ENCODE peak calls at places on chromosomes 5 and 9, in ten cellular contexts. One of them, this sample, is unnamed. For H3K27me3 and H3K36me3, the result is how much of the 10 kb centered on the place peaks cover.

GRCh38 chr5:39370555-39371366 is 6.5 kb upstream of the C9 start:
- DNase-seq in CD8-positive, alpha-beta memory T cell: no peak
- DNase-seq in small intestine: peak
- DNase-seq in naive thymus-derived CD4-positive, alpha-beta T cell: no peak
- DNase-seq in psoas muscle: no peak
- DNase-seq in CD8-positive, alpha-beta T cell: no peak
- DNase-seq in fibroblast of lung: no peak
- DNase-seq in CD4-positive, CD25-positive, alpha-beta regulatory T cell: no peak
- DNase-seq in brain microvascular endothelial cell: no peak
- DNase-seq in iPS DF 6.9: no peak
- DNase-seq in this sample: no peak

GRCh38 chr9:111298831-111299603 is 31.0 kb downstream of the OR2K2 start:
- DNase-seq in fibroblast of lung: peak
- DNase-seq in iPS DF 6.9: peak
- DNase-seq in CD8-positive, alpha-beta T cell: no peak
- DNase-seq in CD4-positive, CD25-positive, alpha-beta regulatory T cell: no peak
- DNase-seq in small intestine: peak
- DNase-seq in psoas muscle: peak
- DNase-seq in brain microvascular endothelial cell: peak
- DNase-seq in CD8-positive, alpha-beta memory T cell: no peak
- DNase-seq in naive thymus-derived CD4-positive, alpha-beta T cell: no peak
- DNase-seq in this sample: peak

GRCh38 chr9:133712221-133713100 is 25.7 kb downstream of the SARDH start:
- DNase-seq in CD8-positive, alpha-beta memory T cell: peak
- DNase-seq in iPS DF 6.9: no peak
- DNase-seq in CD4-positive, CD25-positive, alpha-beta regulatory T cell: no peak
- DNase-seq in naive thymus-derived CD4-positive, alpha-beta T cell: no peak
- DNase-seq in psoas muscle: no peak
- DNase-seq in fibroblast of lung: no peak
- DNase-seq in CD8-positive, alpha-beta T cell: no peak
- DNase-seq in brain microvascular endothelial cell: no peak
- DNase-seq in small intestine: no peak
- DNase-seq in this sample: no peak

GRCh38 chr9:36967997-36968396 is 66.1 kb downstream of the PAX5 start:
- DNase-seq in naive thymus-derived CD4-positive, alpha-beta T cell: no peak
- DNase-seq in CD8-positive, alpha-beta T cell: no peak
- DNase-seq in psoas muscle: no peak
- DNase-seq in iPS DF 6.9: no peak
- DNase-seq in small intestine: no peak
- DNase-seq in fibroblast of lung: no peak
- DNase-seq in CD4-positive, CD25-positive, alpha-beta regulatory T cell: no peak
- DNase-seq in CD8-positive, alpha-beta memory T cell: no peak
- DNase-seq in brain microvascular endothelial cell: no peak
- DNase-seq in this sample: no peak

GRCh38 chr9:136806631-136807201 is 1.0 kb upstream of the RABL6 start:
- DNase-seq in brain microvascular endothelial cell: no peak
- DNase-seq in naive thymus-derived CD4-positive, alpha-beta T cell: no peak
- DNase-seq in iPS DF 6.9: no peak
- DNase-seq in small intestine: no peak
- DNase-seq in psoas muscle: no peak
- DNase-seq in CD8-positive, alpha-beta T cell: no peak
- DNase-seq in fibroblast of lung: no peak
- DNase-seq in CD4-positive, CD25-positive, alpha-beta regulatory T cell: no peak
- DNase-seq in CD8-positive, alpha-beta memory T cell: no peak
- DNase-seq in this sample: no peak

GRCh38 chr5:154494036-154494435 is 16.0 kb upstream of the HAND1 start:
- DNase-seq in brain microvascular endothelial cell: no peak
- DNase-seq in fibroblast of lung: no peak
- DNase-seq in small intestine: no peak
- DNase-seq in naive thymus-derived CD4-positive, alpha-beta T cell: no peak
- DNase-seq in CD8-positive, alpha-beta T cell: no peak
- DNase-seq in iPS DF 6.9: no peak
- DNase-seq in CD4-positive, CD25-positive, alpha-beta regulatory T cell: no peak
- DNase-seq in CD8-positive, alpha-beta memory T cell: no peak
- DNase-seq in psoas muscle: no peak
- DNase-seq in this sample: no peak

GRCh38 chr5:170941788-170942187 is 80.0 kb downstream of the RANBP17 start:
- DNase-seq in iPS DF 6.9: no peak
- DNase-seq in CD4-positive, CD25-positive, alpha-beta regulatory T cell: no peak
- DNase-seq in naive thymus-derived CD4-positive, alpha-beta T cell: no peak
- DNase-seq in fibroblast of lung: no peak
- DNase-seq in psoas muscle: no peak
- DNase-seq in brain microvascular endothelial cell: no peak
- DNase-seq in CD8-positive, alpha-beta T cell: no peak
- DNase-seq in CD8-positive, alpha-beta memory T cell: no peak
- DNase-seq in small intestine: no peak
- DNase-seq in this sample: no peak

GRCh38 chr9:113492343-113493079 is 29.0 kb downstream of the RGS3 start:
- DNase-seq in iPS DF 6.9: no peak
- DNase-seq in fibroblast of lung: peak
- DNase-seq in CD8-positive, alpha-beta T cell: no peak
- DNase-seq in small intestine: no peak
- DNase-seq in naive thymus-derived CD4-positive, alpha-beta T cell: no peak
- DNase-seq in CD8-positive, alpha-beta memory T cell: no peak
- DNase-seq in brain microvascular endothelial cell: no peak
- DNase-seq in CD4-positive, CD25-positive, alpha-beta regulatory T cell: no peak
- DNase-seq in psoas muscle: peak
- DNase-seq in this sample: no peak

GRCh38 chr5:25028994-25029393 is 384.2 kb upstream of the CDH10 start:
- DNase-seq in small intestine: no peak
- DNase-seq in iPS DF 6.9: no peak
- DNase-seq in CD8-positive, alpha-beta T cell: no peak
- DNase-seq in CD4-positive, CD25-positive, alpha-beta regulatory T cell: no peak
- DNase-seq in CD8-positive, alpha-beta memory T cell: no peak
- DNase-seq in fibroblast of lung: peak
- DNase-seq in brain microvascular endothelial cell: no peak
- DNase-seq in naive thymus-derived CD4-positive, alpha-beta T cell: no peak
- DNase-seq in psoas muscle: no peak
- DNase-seq in this sample: no peak

GRCh38 chr9:35651964-35652828 is 1.5 kb upstream of the SIT1 start:
- DNase-seq in small intestine: no peak
- DNase-seq in naive thymus-derived CD4-positive, alpha-beta T cell: no peak
- DNase-seq in fibroblast of lung: no peak
- DNase-seq in iPS DF 6.9: no peak
- DNase-seq in CD8-positive, alpha-beta T cell: no peak
- DNase-seq in CD8-positive, alpha-beta memory T cell: no peak
- DNase-seq in CD4-positive, CD25-positive, alpha-beta regulatory T cell: no peak
- DNase-seq in psoas muscle: no peak
- DNase-seq in brain microvascular endothelial cell: no peak
- DNase-seq in this sample: no peak

GRCh38 chr5:134053840-134054338 is 49.1 kb upstream of the VDAC1 start:
- DNase-seq in naive thymus-derived CD4-positive, alpha-beta T cell: peak
- DNase-seq in brain microvascular endothelial cell: no peak
- DNase-seq in psoas muscle: no peak
- DNase-seq in fibroblast of lung: peak
- DNase-seq in CD8-positive, alpha-beta memory T cell: no peak
- DNase-seq in small intestine: peak
- DNase-seq in CD4-positive, CD25-positive, alpha-beta regulatory T cell: no peak
- DNase-seq in CD8-positive, alpha-beta T cell: no peak
- DNase-seq in iPS DF 6.9: no peak
- DNase-seq in this sample: no peak

GRCh38 chr9:23382418-23382817 is 443.6 kb downstream of the ELAVL2 start:
- DNase-seq in small intestine: no peak
- DNase-seq in fibroblast of lung: no peak
- DNase-seq in psoas muscle: no peak
- DNase-seq in CD8-positive, alpha-beta T cell: no peak
- DNase-seq in CD8-positive, alpha-beta memory T cell: no peak
- DNase-seq in iPS DF 6.9: no peak
- DNase-seq in CD4-positive, CD25-positive, alpha-beta regulatory T cell: no peak
- DNase-seq in naive thymus-derived CD4-positive, alpha-beta T cell: no peak
- DNase-seq in brain microvascular endothelial cell: no peak
- DNase-seq in this sample: no peak

GRCh38 chr5:170132642-170133448 is 27.1 kb downstream of the FOXI1 start:
- DNase-seq in psoas muscle: no peak
- DNase-seq in brain microvascular endothelial cell: peak
- DNase-seq in CD8-positive, alpha-beta T cell: no peak
- DNase-seq in small intestine: no peak
- DNase-seq in fibroblast of lung: peak
- DNase-seq in iPS DF 6.9: no peak
- DNase-seq in CD4-positive, CD25-positive, alpha-beta regulatory T cell: no peak
- DNase-seq in CD8-positive, alpha-beta memory T cell: no peak
- DNase-seq in naive thymus-derived CD4-positive, alpha-beta T cell: no peak
- DNase-seq in this sample: no peak

GRCh38 chr5:67283275-67283987 is 86.8 kb upstream of the CD180 start:
- DNase-seq in CD8-positive, alpha-beta memory T cell: no peak
- DNase-seq in naive thymus-derived CD4-positive, alpha-beta T cell: no peak
- DNase-seq in psoas muscle: no peak
- DNase-seq in brain microvascular endothelial cell: no peak
- DNase-seq in fibroblast of lung: no peak
- DNase-seq in CD4-positive, CD25-positive, alpha-beta regulatory T cell: no peak
- DNase-seq in CD8-positive, alpha-beta T cell: no peak
- DNase-seq in iPS DF 6.9: no peak
- DNase-seq in small intestine: peak
- DNase-seq in this sample: no peak

GRCh38 chr9:76453785-76454184 is 5.2 kb upstream of the GCNT1 start:
- DNase-seq in brain microvascular endothelial cell: peak
- DNase-seq in naive thymus-derived CD4-positive, alpha-beta T cell: no peak
- DNase-seq in fibroblast of lung: peak
- DNase-seq in psoas muscle: no peak
- DNase-seq in CD4-positive, CD25-positive, alpha-beta regulatory T cell: no peak
- DNase-seq in small intestine: no peak
- DNase-seq in CD8-positive, alpha-beta T cell: no peak
- DNase-seq in iPS DF 6.9: no peak
- DNase-seq in CD8-positive, alpha-beta memory T cell: no peak
- DNase-seq in this sample: no peak
- H3K4me3 ChIP-seq in brain microvascular endothelial cell: no peak
- H3K4me3 ChIP-seq in naive thymus-derived CD4-positive, alpha-beta T cell: no peak
- H3K4me3 ChIP-seq in fibroblast of lung: no peak
- H3K4me3 ChIP-seq in psoas muscle: no peak
- H3K4me3 ChIP-seq in CD4-positive, CD25-positive, alpha-beta regulatory T cell: no peak
- H3K4me3 ChIP-seq in small intestine: no peak
- H3K4me3 ChIP-seq in CD8-positive, alpha-beta T cell: no peak
- H3K4me3 ChIP-seq in iPS DF 6.9: no peak
- H3K4me3 ChIP-seq in CD8-positive, alpha-beta memory T cell: no peak
- H3K4me3 ChIP-seq in this sample: no peak

GRCh38 chr9:93945400-93946337 is 9.5 kb downstream of the BARX1 start:
- DNase-seq in naive thymus-derived CD4-positive, alpha-beta T cell: no peak
- DNase-seq in fibroblast of lung: no peak
- DNase-seq in small intestine: peak
- DNase-seq in iPS DF 6.9: no peak
- DNase-seq in psoas muscle: no peak
- DNase-seq in CD8-positive, alpha-beta T cell: no peak
- DNase-seq in CD8-positive, alpha-beta memory T cell: no peak
- DNase-seq in CD4-positive, CD25-positive, alpha-beta regulatory T cell: no peak
- DNase-seq in brain microvascular endothelial cell: no peak
- DNase-seq in this sample: no peak
- H3K27me3 ChIP-seq in naive thymus-derived CD4-positive, alpha-beta T cell: under half
- H3K27me3 ChIP-seq in fibroblast of lung: half or more
- H3K27me3 ChIP-seq in small intestine: under half
- H3K27me3 ChIP-seq in iPS DF 6.9: half or more
- H3K27me3 ChIP-seq in psoas muscle: half or more
- H3K27me3 ChIP-seq in CD8-positive, alpha-beta T cell: under half
- H3K27me3 ChIP-seq in CD8-positive, alpha-beta memory T cell: under half
- H3K27me3 ChIP-seq in CD4-positive, CD25-positive, alpha-beta regulatory T cell: under half
- H3K27me3 ChIP-seq in brain microvascular endothelial cell: half or more
- H3K27me3 ChIP-seq in this sample: under half

GRCh38 chr5:160604484-160604883 is 182.8 kb downstream of the PTTG1 start:
- DNase-seq in small intestine: no peak
- DNase-seq in CD4-positive, CD25-positive, alpha-beta regulatory T cell: no peak
- DNase-seq in naive thymus-derived CD4-positive, alpha-beta T cell: no peak
- DNase-seq in CD8-positive, alpha-beta T cell: no peak
- DNase-seq in fibroblast of lung: no peak
- DNase-seq in iPS DF 6.9: no peak
- DNase-seq in CD8-positive, alpha-beta memory T cell: no peak
- DNase-seq in brain microvascular endothelial cell: no peak
- DNase-seq in psoas muscle: no peak
- DNase-seq in this sample: no peak

GRCh38 chr5:160605266-160605665 is 183.6 kb downstream of the PTTG1 start:
- DNase-seq in fibroblast of lung: no peak
- DNase-seq in CD8-positive, alpha-beta memory T cell: no peak
- DNase-seq in small intestine: no peak
- DNase-seq in CD8-positive, alpha-beta T cell: no peak
- DNase-seq in CD4-positive, CD25-positive, alpha-beta regulatory T cell: no peak
- DNase-seq in brain microvascular endothelial cell: no peak
- DNase-seq in psoas muscle: no peak
- DNase-seq in naive thymus-derived CD4-positive, alpha-beta T cell: no peak
- DNase-seq in iPS DF 6.9: no peak
- DNase-seq in this sample: no peak

GRCh38 chr5:160601045-160601444 is 179.4 kb downstream of the PTTG1 start:
- DNase-seq in CD4-positive, CD25-positive, alpha-beta regulatory T cell: no peak
- DNase-seq in CD8-positive, alpha-beta T cell: no peak
- DNase-seq in CD8-positive, alpha-beta memory T cell: no peak
- DNase-seq in fibroblast of lung: no peak
- DNase-seq in iPS DF 6.9: no peak
- DNase-seq in psoas muscle: no peak
- DNase-seq in naive thymus-derived CD4-positive, alpha-beta T cell: no peak
- DNase-seq in brain microvascular endothelial cell: no peak
- DNase-seq in small intestine: peak
- DNase-seq in this sample: no peak

DNA sequence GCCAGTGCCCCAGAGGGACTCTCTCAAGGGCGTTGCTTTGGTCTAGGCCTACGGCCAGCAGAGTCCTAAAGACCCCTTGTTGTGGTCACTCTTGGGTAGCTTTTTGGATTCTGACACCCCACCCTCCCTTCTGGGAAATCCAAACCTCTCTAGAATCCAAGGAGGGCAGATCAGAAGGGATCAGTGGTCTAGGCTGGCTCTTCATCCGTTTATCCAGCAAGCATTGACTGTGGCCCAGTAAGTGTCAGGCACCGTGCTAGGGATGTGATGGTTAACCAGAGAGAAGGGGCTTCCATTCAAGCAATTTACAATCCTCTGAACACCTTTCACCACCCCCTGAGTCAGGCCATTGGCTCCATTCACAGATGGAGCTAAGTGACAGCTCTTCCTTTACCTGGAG is 181.1 kb downstream of the PTTG1 start:
- DNase-seq in iPS DF 6.9: no peak
- DNase-seq in brain microvascular endothelial cell: no peak
- DNase-seq in CD4-positive, CD25-positive, alpha-beta regulatory T cell: no peak
- DNase-seq in CD8-positive, alpha-beta memory T cell: no peak
- DNase-seq in psoas muscle: no peak
- DNase-seq in small intestine: no peak
- DNase-seq in CD8-positive, alpha-beta T cell: no peak
- DNase-seq in fibroblast of lung: no peak
- DNase-seq in naive thymus-derived CD4-positive, alpha-beta T cell: no peak
- DNase-seq in this sample: no peak
- H3K36me3 ChIP-seq in iPS DF 6.9: under half
- H3K36me3 ChIP-seq in brain microvascular endothelial cell: under half
- H3K36me3 ChIP-seq in CD4-positive, CD25-positive, alpha-beta regulatory T cell: under half
- H3K36me3 ChIP-seq in CD8-positive, alpha-beta memory T cell: under half
- H3K36me3 ChIP-seq in psoas muscle: under half
- H3K36me3 ChIP-seq in small intestine: under half
- H3K36me3 ChIP-seq in CD8-positive, alpha-beta T cell: under half
- H3K36me3 ChIP-seq in fibroblast of lung: under half
- H3K36me3 ChIP-seq in naive thymus-derived CD4-positive, alpha-beta T cell: under half
- H3K36me3 ChIP-seq in this sample: under half

DNA sequence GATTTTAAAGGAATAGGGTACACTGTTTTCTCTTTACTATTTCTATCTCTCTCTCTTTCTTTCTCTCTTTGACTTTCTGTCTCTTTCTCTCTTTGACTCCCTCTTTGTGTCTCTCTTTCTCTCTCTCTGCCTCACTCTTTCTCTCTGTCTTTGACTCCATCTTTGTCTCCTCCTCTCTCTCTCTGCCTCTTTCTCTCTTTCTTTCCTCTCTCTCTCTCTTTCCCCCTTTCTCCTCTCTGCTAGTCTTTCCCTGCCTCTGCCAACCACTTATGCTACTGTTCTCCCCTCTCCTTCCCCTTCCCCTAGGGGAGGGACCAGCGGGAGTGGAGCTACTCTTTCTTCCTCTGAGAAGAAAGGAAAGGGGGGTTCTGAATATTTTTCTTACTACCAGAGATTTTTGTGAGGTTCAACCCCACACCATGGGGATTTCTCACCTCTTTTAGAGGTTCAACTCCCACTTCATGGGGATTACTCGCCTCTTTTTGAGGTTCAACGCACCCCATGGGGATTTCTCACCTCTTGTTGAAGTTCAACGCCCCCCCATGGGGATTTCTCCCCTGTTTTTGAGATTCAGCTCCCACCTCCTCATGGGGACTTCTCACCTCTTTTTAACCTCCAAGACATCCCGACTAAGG is 309.9 kb downstream of the NR3C1 start:
- DNase-seq in small intestine: no peak
- DNase-seq in fibroblast of lung: no peak
- DNase-seq in iPS DF 6.9: no peak
- DNase-seq in brain microvascular endothelial cell: no peak
- DNase-seq in CD8-positive, alpha-beta T cell: no peak
- DNase-seq in CD8-positive, alpha-beta memory T cell: no peak
- DNase-seq in naive thymus-derived CD4-positive, alpha-beta T cell: no peak
- DNase-seq in psoas muscle: no peak
- DNase-seq in CD4-positive, CD25-positive, alpha-beta regulatory T cell: no peak
- DNase-seq in this sample: no peak
- H3K4me3 ChIP-seq in small intestine: no peak
- H3K4me3 ChIP-seq in fibroblast of lung: peak
- H3K4me3 ChIP-seq in iPS DF 6.9: no peak
- H3K4me3 ChIP-seq in brain microvascular endothelial cell: no peak
- H3K4me3 ChIP-seq in CD8-positive, alpha-beta T cell: no peak
- H3K4me3 ChIP-seq in CD8-positive, alpha-beta memory T cell: no peak
- H3K4me3 ChIP-seq in naive thymus-derived CD4-positive, alpha-beta T cell: no peak
- H3K4me3 ChIP-seq in psoas muscle: no peak
- H3K4me3 ChIP-seq in CD4-positive, CD25-positive, alpha-beta regulatory T cell: no peak
- H3K4me3 ChIP-seq in this sample: no peak